ENCODE peak calls at places on chromosomes 5 and 9, in six cellular contexts. X is PC-9; K is GM23248; I is dorsolateral prefrontal cortex; W is CD8-positive, alpha-beta memory T cell; D is left ventricle myocardium inferior. P is an unnamed sample.
A peak's percentile ranks its signal among the peaks of the same experiment; 100 is the strongest.

GRCh38 chr9:87742813-87743428 is 17.0 kb downstream of the CTSL start:
- DNase-seq in X (no peak), K (peak; percentile 12), W (no peak), I (no peak), D (no peak), P (no peak)

GRCh38 chr5:66769839-66770617 is 173.8 kb downstream of the MAST4 start:
- DNase-seq in W (no peak), D (peak; percentile 18), X (no peak), I (no peak), K (peak; percentile 25), P (no peak)

GRCh38 chr5:122390107-122390506 is 78.1 kb downstream of the SNCAIP start:
- DNase-seq in D (no peak), K (no peak), W (no peak), I (no peak), X (no peak), P (no peak)

GRCh38 chr9:116482740-116483139 is 204.4 kb upstream of the TRIM32 start:
- DNase-seq in I (no peak), X (no peak), D (no peak), K (no peak), W (no peak), P (no peak)

GRCh38 chr5:142881727-142882126 is 111.5 kb downstream of the ARHGAP26 start:
- DNase-seq in D (no peak), X (no peak), I (no peak), K (peak; percentile 14), W (no peak), P (no peak)

GRCh38 chr5:38381361-38381760 is 123.0 kb downstream of the EGFLAM start:
- DNase-seq in W (no peak), X (no peak), D (no peak), K (peak; percentile 14), I (no peak), P (no peak)

GRCh38 chr9:35566417-35566816 is 38.6 kb upstream of the TESK1 start:
- DNase-seq in D (no peak), K (peak; percentile 74), W (no peak), I (no peak), X (no peak), P (no peak)

GRCh38 chr5:143182901-143183820 is 220.3 kb downstream of the NR3C1 start:
- DNase-seq in X (no peak), D (peak; percentile 38), K (peak; percentile 35), I (no peak), W (no peak), P (peak; percentile 68)

GRCh38 chr5:136022965-136023364 is 5.8 kb upstream of the TGFBI start:
- DNase-seq in W (no peak), D (no peak), I (no peak), K (no peak), X (no peak), P (no peak)

GRCh38 chr9:29214702-29215248 is 1641.5 kb upstream of the C9orf72 start:
- DNase-seq in I (no peak), X (no peak), D (no peak), W (no peak), K (no peak), P (no peak)

GRCh38 chr5:180169246-180170110 is 39.5 kb downstream of the RASGEF1C start:
- DNase-seq in W (no peak), I (no peak), K (no peak), D (no peak), X (no peak), P (no peak)

GRCh38 chr9:72156586-72156985 is 7.3 kb downstream of the GDA start:
- DNase-seq in X (no peak), K (no peak), D (no peak), I (no peak), W (no peak), P (no peak)

GRCh38 chr9:97578846-97579245 is 54.3 kb downstream of the TSTD2 start:
- DNase-seq in K (no peak), W (no peak), X (no peak), I (peak; percentile 58), D (no peak), P (no peak)

GRCh38 chr9:71127301-71127700 is 5.9 kb upstream of the TRPM3 start:
- DNase-seq in X (no peak), I (no peak), D (no peak), W (no peak), K (no peak), P (no peak)

GRCh38 chr9:107285292-107285691 is 2.2 kb downstream of the RAD23B start:
- DNase-seq in D (no peak), K (no peak), W (no peak), I (no peak), X (no peak), P (no peak)

GRCh38 chr9:123370526-123371227 is 14.7 kb downstream of the CRB2 start:
- DNase-seq in W (no peak), D (no peak), K (no peak), I (no peak), X (no peak), P (no peak)

GRCh38 chr5:172602712-172603289 is 38.3 kb upstream of the NEURL1B start:
- DNase-seq in D (no peak), X (no peak), W (no peak), K (no peak), I (no peak), P (no peak)

GRCh38 chr5:15787676-15788075 is 287.7 kb downstream of the FBXL7 start:
- DNase-seq in I (peak; percentile 20), X (no peak), W (no peak), D (no peak), K (no peak), P (no peak)

GRCh38 chr9:106655966-106656365 is 207.0 kb upstream of the ZNF462 start:
- DNase-seq in K (no peak), D (no peak), I (no peak), W (no peak), X (no peak), P (no peak)

GRCh38 chr5:76791461-76791860 is 27.4 kb upstream of the F2RL1 start:
- DNase-seq in I (no peak), D (no peak), X (no peak), K (peak; percentile 22), W (no peak), P (no peak)

GRCh38 chr9:18447131-18447530 is 26.8 kb upstream of the ADAMTSL1 start:
- DNase-seq in K (peak; percentile 65), X (no peak), W (no peak), I (no peak), D (no peak), P (no peak)

GRCh38 chr5:141393267-141393666 is 834 bp downstream of the PCDHGA8 start:
- DNase-seq in D (no peak), K (no peak), I (no peak), X (no peak), W (no peak), P (no peak)

GRCh38 chr5:141384471-141385267 is 2.1 kb downstream of the PCDHGA7 start:
- DNase-seq in D (no peak), I (no peak), X (no peak), K (no peak), W (no peak), P (no peak)

GRCh38 chr5:141392429-141393198 is at the start of gene PCDHGA8:
- DNase-seq in D (no peak), W (no peak), K (peak; percentile 48), I (no peak), X (no peak), P (no peak)

GRCh38 chr5:141389153-141390042 is 1.9 kb downstream of the PCDHGB4 start:
- DNase-seq in K (no peak), W (no peak), I (no peak), D (no peak), X (no peak), P (no peak)

DNA sequence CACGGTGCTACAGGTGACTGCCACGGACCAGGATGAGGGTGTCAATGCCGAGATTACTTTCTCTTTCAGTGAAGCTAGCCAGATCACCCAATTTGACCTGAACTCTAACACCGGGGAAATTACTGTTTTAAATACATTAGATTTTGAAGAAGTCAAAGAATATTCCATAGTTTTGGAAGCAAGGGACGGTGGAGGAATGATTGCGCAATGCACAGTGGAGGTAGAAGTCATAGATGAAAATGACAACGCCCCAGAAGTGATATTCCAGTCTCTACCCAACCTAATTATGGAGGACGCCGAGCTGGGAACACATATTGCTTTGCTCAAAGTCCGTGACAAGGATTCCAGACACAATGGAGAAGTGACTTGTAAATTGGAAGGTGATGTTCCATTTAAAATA is 1.2 kb downstream of the PCDHGB4 start:
- DNase-seq in W (no peak), X (no peak), D (no peak), I (no peak), K (no peak), P (no peak)
- H3K4me3 ChIP-seq in W (no peak overlapping the region), X (no peak overlapping the region), D (no peak overlapping the region), I (no peak overlapping the region), K (no peak overlapping the region), P (no peak overlapping the region)

DNA sequence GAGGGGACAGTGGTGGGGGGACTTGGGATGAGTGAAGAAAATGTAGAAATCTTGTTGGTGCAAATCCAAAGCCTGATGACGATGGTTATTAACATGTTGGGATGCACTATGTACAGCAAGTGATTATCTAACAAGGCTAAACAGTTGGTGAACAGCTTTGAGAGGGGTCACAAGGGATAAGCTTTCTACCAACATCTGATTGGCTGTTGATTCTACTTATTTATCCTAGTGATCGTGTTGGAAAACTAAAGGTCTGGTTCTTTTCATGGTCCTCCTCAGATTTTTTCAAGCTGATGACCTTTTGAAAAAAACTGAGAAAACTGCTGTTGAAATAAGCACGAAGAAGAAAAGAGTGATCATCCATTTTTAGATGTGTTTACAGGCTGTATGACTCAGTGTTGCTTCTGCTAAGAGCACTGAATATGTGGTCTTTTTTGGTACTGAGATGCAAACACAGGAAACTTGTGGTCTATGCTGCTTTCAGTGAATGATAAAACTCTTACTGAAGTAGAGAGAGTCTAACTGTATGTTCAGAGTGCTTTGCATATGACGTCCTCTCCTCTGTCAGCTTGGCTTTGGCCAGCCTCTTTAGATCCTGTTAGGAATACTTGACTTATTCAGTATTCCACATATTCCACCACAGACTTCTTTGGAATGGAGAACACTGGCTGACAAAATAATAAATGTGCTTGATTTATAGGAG is 174.8 kb downstream of the SLF1 start:
- DNase-seq in D (no peak), X (no peak), W (peak; percentile 35), K (peak; percentile 91), I (no peak), P (peak; percentile 54)
- H3K27ac ChIP-seq in D (no peak overlapping the region), X (no peak overlapping the region), W (peak overlapping the region; percentile 28), K (peak overlapping the region; percentile 98), I (no peak overlapping the region), P (peak overlapping the region; percentile 30)

GRCh38 chr5:159091051-159091450 is 8.7 kb downstream of the EBF1 start:
- DNase-seq in I (peak; percentile 83), D (no peak), K (no peak), W (no peak), X (no peak), P (no peak)

GRCh38 chr5:159091596-159091995 is 8.1 kb downstream of the EBF1 start:
- DNase-seq in K (no peak), I (no peak), D (no peak), W (no peak), X (no peak), P (no peak)

GRCh38 chr5:159094745-159095144 is 5.0 kb downstream of the EBF1 start:
- DNase-seq in I (peak; percentile 79), K (peak; percentile 93), X (no peak), W (peak; percentile 55), D (peak; percentile 71), P (peak; percentile 39)

GRCh38 chr5:159089675-159090074 is 10.0 kb downstream of the EBF1 start:
- DNase-seq in W (no peak), X (no peak), K (no peak), I (no peak), D (no peak), P (no peak)

GRCh38 chr5:159092288-159092687 is 7.4 kb downstream of the EBF1 start:
- DNase-seq in K (no peak), D (no peak), I (no peak), X (no peak), W (no peak), P (no peak)
- H3K27me3 ChIP-seq in K (no peaks in the 10 kb centered on the region), D (peaks cover 26% of the 10 kb centered on the region), I (peaks cover 51% of the 10 kb centered on the region), X (peaks cover 53% of the 10 kb centered on the region), W (peaks cover 22% of the 10 kb centered on the region), P (no peaks in the 10 kb centered on the region)

GRCh38 chr9:127921592-127922120 is 4.8 kb upstream of the ST6GALNAC4 start:
- DNase-seq in X (no peak), I (peak; percentile 83), W (peak; percentile 76), D (peak; percentile 70), K (peak; percentile 71), P (peak; percentile 74)
- H3K4me3 ChIP-seq in X (no peak overlapping the region), I (peak overlapping the region; percentile 37), W (peak overlapping the region; percentile 17), D (peak overlapping the region; percentile 51), K (peak overlapping the region; percentile 51), P (no peak overlapping the region)